ENCODE peak calls at places on chromosomes 6 and 20, in seven cellular contexts. One of them, this sample, is unnamed.

GRCh38 chr6:161048636-161049035 is 57.1 kb downstream of the MAP3K4 start:
- DNase-seq in GM23338: no peak
- DNase-seq in mesothelial cell of epicardium: no peak
- DNase-seq in brain microvascular endothelial cell: peak; percentile 70
- DNase-seq in A549: no peak
- DNase-seq in fibroblast of mammary gland: peak; percentile 97
- DNase-seq in fibroblast of villous mesenchyme: peak; percentile 61
- DNase-seq in this sample: no peak

GRCh38 chr6:29995346-29995777 is 53.0 kb downstream of the HLA-A start:
- DNase-seq in fibroblast of villous mesenchyme: no peak
- DNase-seq in mesothelial cell of epicardium: no peak
- DNase-seq in A549: no peak
- DNase-seq in brain microvascular endothelial cell: no peak
- DNase-seq in fibroblast of mammary gland: peak; percentile 64
- DNase-seq in GM23338: no peak
- DNase-seq in this sample: no peak

GRCh38 chr20:37236462-37236861 is 25.2 kb downstream of the GHRH start:
- DNase-seq in fibroblast of mammary gland: no peak
- DNase-seq in brain microvascular endothelial cell: no peak
- DNase-seq in GM23338: no peak
- DNase-seq in A549: no peak
- DNase-seq in fibroblast of villous mesenchyme: no peak
- DNase-seq in mesothelial cell of epicardium: no peak
- DNase-seq in this sample: no peak

GRCh38 chr6:7148100-7148822 is 40.5 kb downstream of the RREB1 start:
- DNase-seq in GM23338: no peak
- DNase-seq in fibroblast of mammary gland: peak; percentile 85
- DNase-seq in fibroblast of villous mesenchyme: no peak
- DNase-seq in brain microvascular endothelial cell: peak; percentile 74
- DNase-seq in A549: no peak
- DNase-seq in mesothelial cell of epicardium: no peak
- DNase-seq in this sample: no peak

GRCh38 chr6:156889986-156890385 is 112.8 kb downstream of the ARID1B start:
- DNase-seq in GM23338: no peak
- DNase-seq in A549: no peak
- DNase-seq in fibroblast of mammary gland: no peak
- DNase-seq in fibroblast of villous mesenchyme: no peak
- DNase-seq in brain microvascular endothelial cell: no peak
- DNase-seq in mesothelial cell of epicardium: no peak
- DNase-seq in this sample: no peak

GRCh38 chr6:26394289-26394688 is 7.8 kb upstream of the BTN3A1 start:
- DNase-seq in fibroblast of mammary gland: peak; percentile 81
- DNase-seq in GM23338: no peak
- DNase-seq in fibroblast of villous mesenchyme: peak; percentile 59
- DNase-seq in A549: no peak
- DNase-seq in brain microvascular endothelial cell: peak; percentile 86
- DNase-seq in mesothelial cell of epicardium: no peak
- DNase-seq in this sample: no peak

GRCh38 chr20:4161447-4162251 is 146.3 kb upstream of the RNF24 start:
- DNase-seq in A549: no peak
- DNase-seq in brain microvascular endothelial cell: no peak
- DNase-seq in fibroblast of mammary gland: no peak
- DNase-seq in fibroblast of villous mesenchyme: no peak
- DNase-seq in mesothelial cell of epicardium: no peak
- DNase-seq in GM23338: peak; percentile 35
- DNase-seq in this sample: no peak

GRCh38 chr6:155850408-155850841 is 394.8 kb upstream of the NOX3 start:
- DNase-seq in fibroblast of villous mesenchyme: peak; percentile 47
- DNase-seq in mesothelial cell of epicardium: no peak
- DNase-seq in A549: no peak
- DNase-seq in brain microvascular endothelial cell: peak; percentile 11
- DNase-seq in GM23338: no peak
- DNase-seq in fibroblast of mammary gland: peak; percentile 22
- DNase-seq in this sample: no peak

GRCh38 chr6:100121854-100122609 is 128.0 kb upstream of the MCHR2 start:
- DNase-seq in GM23338: no peak
- DNase-seq in fibroblast of mammary gland: peak; percentile 22
- DNase-seq in A549: no peak
- DNase-seq in fibroblast of villous mesenchyme: no peak
- DNase-seq in mesothelial cell of epicardium: no peak
- DNase-seq in brain microvascular endothelial cell: no peak
- DNase-seq in this sample: no peak

GRCh38 chr6:159042003-159042823 is 2.6 kb downstream of the TAGAP start:
- DNase-seq in fibroblast of villous mesenchyme: peak; percentile 56
- DNase-seq in fibroblast of mammary gland: peak; percentile 57
- DNase-seq in GM23338: peak; percentile 97
- DNase-seq in mesothelial cell of epicardium: no peak
- DNase-seq in A549: peak; percentile 64
- DNase-seq in brain microvascular endothelial cell: peak; percentile 45
- DNase-seq in this sample: peak; percentile 40

GRCh38 chr6:89385156-89385667 is 26.9 kb downstream of the RRAGD start:
- DNase-seq in fibroblast of mammary gland: peak; percentile 55
- DNase-seq in A549: no peak
- DNase-seq in mesothelial cell of epicardium: no peak
- DNase-seq in brain microvascular endothelial cell: no peak
- DNase-seq in GM23338: no peak
- DNase-seq in fibroblast of villous mesenchyme: no peak
- DNase-seq in this sample: no peak

GRCh38 chr6:169156108-169156821 is 97.4 kb downstream of the THBS2 start:
- DNase-seq in mesothelial cell of epicardium: no peak
- DNase-seq in A549: no peak
- DNase-seq in fibroblast of villous mesenchyme: peak; percentile 23
- DNase-seq in fibroblast of mammary gland: peak; percentile 79
- DNase-seq in GM23338: no peak
- DNase-seq in brain microvascular endothelial cell: peak; percentile 59
- DNase-seq in this sample: no peak

GRCh38 chr6:42104095-42104806 is 38.2 kb downstream of the C6orf132 start:
- DNase-seq in A549: no peak
- DNase-seq in fibroblast of villous mesenchyme: peak; percentile 81
- DNase-seq in fibroblast of mammary gland: peak; percentile 81
- DNase-seq in mesothelial cell of epicardium: peak; percentile 33
- DNase-seq in GM23338: peak; percentile 90
- DNase-seq in brain microvascular endothelial cell: peak; percentile 32
- DNase-seq in this sample: no peak

GRCh38 chr20:36162272-36162966 is 7.9 kb downstream of the EPB41L1 start:
- DNase-seq in GM23338: no peak
- DNase-seq in brain microvascular endothelial cell: no peak
- DNase-seq in A549: no peak
- DNase-seq in mesothelial cell of epicardium: no peak
- DNase-seq in fibroblast of villous mesenchyme: no peak
- DNase-seq in fibroblast of mammary gland: no peak
- DNase-seq in this sample: no peak

GRCh38 chr20:62571667-62572344 is 70.5 kb upstream of the SLCO4A1 start:
- DNase-seq in brain microvascular endothelial cell: no peak
- DNase-seq in fibroblast of mammary gland: no peak
- DNase-seq in fibroblast of villous mesenchyme: no peak
- DNase-seq in GM23338: peak; percentile 61
- DNase-seq in A549: no peak
- DNase-seq in mesothelial cell of epicardium: no peak
- DNase-seq in this sample: no peak
- TF ChIP-seq CTCF in brain microvascular endothelial cell: peak; percentile 19
- TF ChIP-seq CTCF in fibroblast of mammary gland: no peak
- TF ChIP-seq CTCF in fibroblast of villous mesenchyme: no peak
- TF ChIP-seq CTCF in GM23338: peak; percentile 58
- TF ChIP-seq CTCF in A549: no peak
- TF ChIP-seq CTCF in mesothelial cell of epicardium: no peak
- TF ChIP-seq CTCF in this sample: no peak

DNA sequence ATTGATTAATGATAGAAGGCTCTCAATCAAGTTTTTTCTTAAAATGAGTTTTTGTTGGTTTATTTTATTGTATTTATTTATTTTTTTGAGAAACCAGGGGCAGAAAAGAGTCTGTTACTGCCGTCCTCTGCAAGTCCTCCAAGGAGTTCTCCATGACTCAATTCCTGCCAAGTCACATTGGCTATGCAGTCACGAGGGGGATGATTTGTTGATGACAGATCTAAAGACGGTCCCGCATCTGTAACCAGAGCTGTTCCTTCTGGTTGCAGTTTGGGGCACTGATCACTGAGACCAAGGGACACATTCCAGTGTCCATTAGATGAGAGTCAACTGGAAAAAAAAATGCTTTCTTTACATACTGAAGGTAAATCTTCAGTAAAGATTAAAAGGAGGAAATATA is 14.0 kb upstream of the TSHZ2 start:
- DNase-seq in mesothelial cell of epicardium: no peak
- DNase-seq in fibroblast of mammary gland: peak; percentile 59
- DNase-seq in brain microvascular endothelial cell: no peak
- DNase-seq in GM23338: no peak
- DNase-seq in fibroblast of villous mesenchyme: no peak
- DNase-seq in A549: no peak
- DNase-seq in this sample: no peak
- TF ChIP-seq CTCF in mesothelial cell of epicardium: no peak
- TF ChIP-seq CTCF in fibroblast of mammary gland: no peak
- TF ChIP-seq CTCF in brain microvascular endothelial cell: no peak
- TF ChIP-seq CTCF in GM23338: no peak
- TF ChIP-seq CTCF in fibroblast of villous mesenchyme: no peak
- TF ChIP-seq CTCF in A549: no peak
- TF ChIP-seq CTCF in this sample: no peak

DNA sequence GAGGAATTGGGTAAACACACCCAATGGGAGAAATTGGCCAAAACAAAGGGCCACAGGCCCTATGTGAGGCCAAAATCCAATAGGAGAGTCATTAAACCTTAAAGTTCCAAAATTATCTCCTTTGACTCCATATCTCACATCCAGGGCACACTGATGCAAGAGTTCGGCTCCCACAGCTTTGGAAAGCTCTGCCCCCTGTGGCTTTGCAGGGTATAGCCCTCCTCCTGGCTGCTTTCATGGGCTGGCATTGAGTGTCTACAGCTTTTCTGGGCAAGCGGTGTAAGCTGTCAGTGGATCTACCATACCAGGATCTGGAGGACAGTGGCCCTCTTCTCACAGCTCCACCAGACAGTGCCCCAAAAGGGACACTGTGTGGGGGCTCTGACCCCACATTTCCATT is 160.5 kb downstream of the ADGRG6 start:
- DNase-seq in fibroblast of mammary gland: no peak
- DNase-seq in A549: no peak
- DNase-seq in brain microvascular endothelial cell: no peak
- DNase-seq in fibroblast of villous mesenchyme: no peak
- DNase-seq in GM23338: peak; percentile 11
- DNase-seq in mesothelial cell of epicardium: no peak
- DNase-seq in this sample: no peak
- TF ChIP-seq CTCF in fibroblast of mammary gland: peak; percentile 8
- TF ChIP-seq CTCF in A549: no peak
- TF ChIP-seq CTCF in brain microvascular endothelial cell: peak; percentile 25
- TF ChIP-seq CTCF in fibroblast of villous mesenchyme: peak; percentile 26
- TF ChIP-seq CTCF in GM23338: peak; percentile 32
- TF ChIP-seq CTCF in mesothelial cell of epicardium: no peak
- TF ChIP-seq CTCF in this sample: no peak

GRCh38 chr6:93779086-93779858 is 359.9 kb upstream of the EPHA7 start:
- DNase-seq in fibroblast of mammary gland: peak; percentile 47
- DNase-seq in brain microvascular endothelial cell: peak; percentile 77
- DNase-seq in mesothelial cell of epicardium: no peak
- DNase-seq in GM23338: peak; percentile 26
- DNase-seq in A549: no peak
- DNase-seq in fibroblast of villous mesenchyme: peak; percentile 28
- DNase-seq in this sample: no peak
- TF ChIP-seq CTCF in fibroblast of mammary gland: peak; percentile 22
- TF ChIP-seq CTCF in brain microvascular endothelial cell: peak; percentile 55
- TF ChIP-seq CTCF in mesothelial cell of epicardium: no peak
- TF ChIP-seq CTCF in GM23338: peak; percentile 61
- TF ChIP-seq CTCF in A549: no peak
- TF ChIP-seq CTCF in fibroblast of villous mesenchyme: no peak
- TF ChIP-seq CTCF in this sample: no peak

DNA sequence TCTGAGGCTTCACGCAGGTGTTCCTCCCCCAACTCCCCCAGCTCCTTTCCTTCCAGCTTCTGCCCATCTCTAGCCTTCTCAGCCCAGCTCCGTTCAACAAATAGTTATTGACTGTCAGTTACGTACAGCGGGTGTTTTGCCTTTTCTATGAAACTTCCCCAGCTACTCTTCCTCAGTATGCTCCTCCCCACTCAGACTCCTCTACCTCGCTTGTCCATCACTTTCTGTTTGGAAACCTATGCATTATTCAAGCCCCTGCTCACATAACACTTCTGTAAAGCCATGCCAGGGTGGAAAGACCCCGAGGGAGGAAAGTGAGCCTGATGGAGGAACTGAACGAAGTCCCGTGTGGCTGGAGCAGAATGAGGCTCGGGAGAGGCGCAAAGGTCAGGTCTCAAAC is 44.2 kb upstream of the NR2E1 start:
- DNase-seq in GM23338: no peak
- DNase-seq in fibroblast of villous mesenchyme: no peak
- DNase-seq in brain microvascular endothelial cell: no peak
- DNase-seq in mesothelial cell of epicardium: no peak
- DNase-seq in fibroblast of mammary gland: no peak
- DNase-seq in A549: no peak
- DNase-seq in this sample: no peak
- TF ChIP-seq CTCF in GM23338: no peak
- TF ChIP-seq CTCF in fibroblast of villous mesenchyme: no peak
- TF ChIP-seq CTCF in brain microvascular endothelial cell: no peak
- TF ChIP-seq CTCF in mesothelial cell of epicardium: no peak
- TF ChIP-seq CTCF in fibroblast of mammary gland: no peak
- TF ChIP-seq CTCF in A549: no peak
- TF ChIP-seq CTCF in this sample: no peak

GRCh38 chr6:12602951-12603710 is 113.4 kb upstream of the PHACTR1 start:
- DNase-seq in mesothelial cell of epicardium: no peak
- DNase-seq in A549: peak; percentile 19
- DNase-seq in fibroblast of villous mesenchyme: peak; percentile 61
- DNase-seq in GM23338: peak; percentile 62
- DNase-seq in brain microvascular endothelial cell: peak; percentile 56
- DNase-seq in fibroblast of mammary gland: peak; percentile 62
- DNase-seq in this sample: no peak

GRCh38 chr6:12598919-12599318 is 117.6 kb upstream of the PHACTR1 start:
- DNase-seq in GM23338: no peak
- DNase-seq in fibroblast of villous mesenchyme: no peak
- DNase-seq in fibroblast of mammary gland: no peak
- DNase-seq in A549: no peak
- DNase-seq in brain microvascular endothelial cell: no peak
- DNase-seq in mesothelial cell of epicardium: no peak
- DNase-seq in this sample: no peak

GRCh38 chr6:12603711-12604049 is 112.9 kb upstream of the PHACTR1 start:
- DNase-seq in A549: no peak
- DNase-seq in fibroblast of villous mesenchyme: no peak
- DNase-seq in brain microvascular endothelial cell: no peak
- DNase-seq in fibroblast of mammary gland: no peak
- DNase-seq in mesothelial cell of epicardium: no peak
- DNase-seq in GM23338: no peak
- DNase-seq in this sample: no peak

GRCh38 chr6:12602342-12602741 is 114.2 kb upstream of the PHACTR1 start:
- DNase-seq in A549: no peak
- DNase-seq in GM23338: no peak
- DNase-seq in fibroblast of villous mesenchyme: no peak
- DNase-seq in fibroblast of mammary gland: no peak
- DNase-seq in mesothelial cell of epicardium: no peak
- DNase-seq in brain microvascular endothelial cell: no peak
- DNase-seq in this sample: no peak

DNA sequence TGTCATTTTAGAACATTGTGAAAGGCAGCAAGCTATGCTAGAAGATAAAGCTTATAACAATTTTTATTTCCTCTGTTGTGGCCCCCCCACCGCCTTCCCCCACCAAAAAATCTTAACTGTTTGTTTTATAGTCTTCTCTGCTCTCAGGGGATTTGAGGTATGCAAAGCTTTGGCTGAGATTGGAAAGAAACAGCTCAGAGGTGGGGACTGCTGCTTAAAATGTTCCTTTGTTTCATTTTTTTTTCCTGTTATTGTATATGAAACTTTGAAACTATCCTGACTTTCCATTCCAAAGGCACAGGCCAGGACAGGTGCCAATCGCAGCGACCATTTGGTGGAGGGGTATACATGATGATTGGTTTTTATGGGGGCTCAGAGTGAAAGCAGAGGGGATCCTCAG is 114.7 kb upstream of the PHACTR1 start:
- DNase-seq in fibroblast of villous mesenchyme: no peak
- DNase-seq in mesothelial cell of epicardium: no peak
- DNase-seq in GM23338: no peak
- DNase-seq in A549: no peak
- DNase-seq in fibroblast of mammary gland: no peak
- DNase-seq in brain microvascular endothelial cell: no peak
- DNase-seq in this sample: no peak
- TF ChIP-seq CTCF in fibroblast of villous mesenchyme: no peak
- TF ChIP-seq CTCF in mesothelial cell of epicardium: no peak
- TF ChIP-seq CTCF in GM23338: no peak
- TF ChIP-seq CTCF in A549: no peak
- TF ChIP-seq CTCF in fibroblast of mammary gland: no peak
- TF ChIP-seq CTCF in brain microvascular endothelial cell: no peak
- TF ChIP-seq CTCF in this sample: no peak

This sample was measured in D721Med.